ENCODE peak calls at places on chromosomes 3 and 15, in ten cellular contexts. J, V, Y, P, S, M, K, Z, E and Q are unnamed samples.

GRCh38 chr3:160413613-160414248 is 14.3 kb downstream of the SMC4 start:
- DNase-seq in K (peak), J (no peak), E (peak), V (peak), Y (peak), S (peak), M (peak), P (peak), Z (peak), Q (peak)

GRCh38 chr3:65406470-65406869 is 632.2 kb downstream of the MAGI1 start:
- DNase-seq in V (no peak), E (no peak), M (no peak), P (no peak), S (peak), J (no peak), Y (no peak), Z (no peak), K (no peak), Q (no peak)

GRCh38 chr15:89416339-89417183 is 79.8 kb downstream of the RHCG start:
- DNase-seq in P (peak), J (no peak), M (no peak), E (peak), Z (peak), K (peak), V (peak), S (peak), Y (peak), Q (peak)

GRCh38 chr3:40044487-40044886 is 235.1 kb downstream of the MYRIP start:
- DNase-seq in V (peak), K (peak), E (no peak), Y (no peak), S (peak), M (no peak), Z (peak), P (no peak), J (no peak), Q (no peak)

GRCh38 chr3:113377158-113377557 is 64.1 kb downstream of the CFAP44 start:
- DNase-seq in S (no peak), P (no peak), E (no peak), V (no peak), M (no peak), Y (no peak), Z (no peak), K (no peak), J (no peak), Q (no peak)

GRCh38 chr15:53759333-53759975 is at the start of gene WDR72:
- DNase-seq in E (no peak), J (no peak), Z (no peak), K (peak), Y (no peak), M (no peak), V (no peak), S (no peak), P (no peak), Q (no peak)

GRCh38 chr3:174767853-174768382 is 91.2 kb upstream of the NAALADL2 start:
- DNase-seq in M (no peak), J (no peak), E (no peak), Z (no peak), P (no peak), V (peak), S (peak), Y (no peak), K (no peak), Q (no peak)

GRCh38 chr3:4512895-4513616 is 19.9 kb downstream of the ITPR1 start:
- DNase-seq in E (no peak), S (no peak), Z (no peak), J (no peak), V (no peak), P (no peak), Y (no peak), M (no peak), K (peak), Q (no peak)

GRCh38 chr3:49616491-49616941 is 57.6 kb upstream of the APEH start:
- DNase-seq in S (no peak), K (no peak), J (no peak), P (no peak), Z (peak), E (no peak), V (peak), M (no peak), Y (no peak), Q (no peak)

GRCh38 chr15:71440479-71441071 is 325.3 kb downstream of the THSD4 start:
- DNase-seq in J (no peak), K (no peak), V (peak), M (no peak), P (no peak), S (peak), Y (peak), Z (peak), E (no peak), Q (peak)

GRCh38 chr15:72916939-72917338 is 133.4 kb upstream of the ADPGK start:
- DNase-seq in P (no peak), E (no peak), Y (no peak), Z (no peak), V (peak), M (no peak), S (no peak), K (no peak), J (no peak), Q (no peak)

GRCh38 chr3:7821858-7822257 is 679.8 kb upstream of the LMCD1 start:
- DNase-seq in Z (no peak), E (no peak), M (no peak), P (no peak), Y (no peak), K (no peak), V (no peak), S (no peak), J (no peak), Q (no peak)

GRCh38 chr3:8278448-8278847 is 223.2 kb upstream of the LMCD1 start:
- DNase-seq in J (peak), V (no peak), M (no peak), Z (no peak), E (no peak), S (peak), Y (no peak), P (no peak), K (peak), Q (no peak)

GRCh38 chr3:15805756-15806266 is 8.0 kb upstream of the ANKRD28 start:
- DNase-seq in E (no peak), S (peak), V (peak), K (no peak), P (no peak), Z (peak), J (no peak), M (no peak), Y (no peak), Q (no peak)

GRCh38 chr3:134846943-134847342 is 51.9 kb downstream of the EPHB1 start:
- DNase-seq in J (no peak), K (peak), E (no peak), Y (no peak), Z (peak), M (no peak), S (peak), P (no peak), V (peak), Q (no peak)

GRCh38 chr3:69204315-69204957 is 82.0 kb upstream of the LMOD3 start:
- DNase-seq in Y (no peak), V (no peak), E (no peak), P (no peak), S (no peak), J (no peak), M (no peak), Z (no peak), K (no peak), Q (no peak)

GRCh38 chr15:38972831-38973230 is 408.2 kb upstream of the RASGRP1 start:
- DNase-seq in K (no peak), J (no peak), S (peak), Z (no peak), Y (no peak), E (no peak), M (no peak), V (peak), P (no peak), Q (no peak)

GRCh38 chr15:63905558-63906265 is 72.0 kb upstream of the HERC1 start:
- DNase-seq in S (no peak), J (no peak), K (no peak), Y (no peak), Z (no peak), E (no peak), P (no peak), M (no peak), V (no peak), Q (no peak)

GRCh38 chr3:131960324-131960723 is 74.5 kb downstream of the CPNE4 start:
- DNase-seq in J (no peak), Y (no peak), Z (no peak), S (peak), P (no peak), K (no peak), M (no peak), E (no peak), V (no peak), Q (no peak)